ENCODE peak calls at places on chromosomes 6 and 20, in ten cellular contexts. V is right lobe of liver; U is AG04450; R is GM13977; B is activated CD8-positive, alpha-beta T cell treated with anti-CD3 and anti-CD28 coated beads for 36 hours; X is K562; P is NB4; N is neural crest cell; L is endothelial cell; M is pancreas. Y is an unnamed sample.

GRCh38 chr6:29627762-29628418 is 5.1 kb downstream of the GABBR1 start:
- DNase-seq in V (peak), U (peak), R (peak), B (peak), X (peak), P (peak), N (peak), L (peak), M (peak), Y (peak)

GRCh38 chr6:25278557-25278913 is 639 bp upstream of the CARMIL1 start:
- DNase-seq in V (no peak), U (no peak), R (no peak), B (no peak), X (no peak), P (no peak), N (no peak), L (no peak), M (no peak), Y (no peak)

GRCh38 chr6:98957440-98957839 is 9.7 kb upstream of the FBXL4 start:
- DNase-seq in V (no peak), U (peak), R (no peak), B (no peak), X (no peak), P (no peak), N (no peak), L (peak), M (no peak), Y (no peak)

GRCh38 chr20:64062596-64063388 is at the start of gene TCEA2:
- DNase-seq in V (peak), U (peak), R (peak), B (peak), X (peak), P (peak), N (peak), L (peak), M (peak), Y (peak)

GRCh38 chr6:83958250-83958685 is 75.3 kb upstream of the MRAP2 start:
- DNase-seq in V (no peak), U (peak), R (no peak), B (no peak), X (no peak), P (no peak), N (no peak), L (no peak), M (no peak), Y (no peak)

GRCh38 chr6:12196326-12196936 is 93.7 kb upstream of the EDN1 start:
- DNase-seq in V (no peak), U (peak), R (no peak), B (no peak), X (no peak), P (no peak), N (no peak), L (no peak), M (no peak), Y (no peak)

GRCh38 chr20:23631981-23632710 is 5.6 kb downstream of the CST3 start:
- DNase-seq in V (no peak), U (no peak), R (no peak), B (no peak), X (no peak), P (no peak), N (no peak), L (no peak), M (no peak), Y (no peak)

GRCh38 chr6:41712651-41713103 is 22.7 kb downstream of the TFEB start:
- DNase-seq in V (peak), U (no peak), R (no peak), B (no peak), X (no peak), P (peak), N (no peak), L (no peak), M (peak), Y (no peak)

GRCh38 chr20:51388227-51388626 is 154.3 kb downstream of the NFATC2 start:
- DNase-seq in V (no peak), U (no peak), R (no peak), B (no peak), X (no peak), P (no peak), N (no peak), L (no peak), M (no peak), Y (no peak)

GRCh38 chr6:53326372-53327016 is 22.3 kb downstream of the ELOVL5 start:
- DNase-seq in V (peak), U (peak), R (no peak), B (no peak), X (no peak), P (peak), N (no peak), L (no peak), M (no peak), Y (no peak)

GRCh38 chr6:6546318-6547110 is 42.0 kb upstream of the LY86 start:
- DNase-seq in V (peak), U (no peak), R (peak), B (peak), X (no peak), P (peak), N (peak), L (peak), M (peak), Y (peak)

GRCh38 chr6:107847844-107848802 is 24.0 kb upstream of the SCML4 start:
- DNase-seq in V (peak), U (peak), R (peak), B (peak), X (peak), P (peak), N (peak), L (peak), M (peak), Y (peak)

DNA sequence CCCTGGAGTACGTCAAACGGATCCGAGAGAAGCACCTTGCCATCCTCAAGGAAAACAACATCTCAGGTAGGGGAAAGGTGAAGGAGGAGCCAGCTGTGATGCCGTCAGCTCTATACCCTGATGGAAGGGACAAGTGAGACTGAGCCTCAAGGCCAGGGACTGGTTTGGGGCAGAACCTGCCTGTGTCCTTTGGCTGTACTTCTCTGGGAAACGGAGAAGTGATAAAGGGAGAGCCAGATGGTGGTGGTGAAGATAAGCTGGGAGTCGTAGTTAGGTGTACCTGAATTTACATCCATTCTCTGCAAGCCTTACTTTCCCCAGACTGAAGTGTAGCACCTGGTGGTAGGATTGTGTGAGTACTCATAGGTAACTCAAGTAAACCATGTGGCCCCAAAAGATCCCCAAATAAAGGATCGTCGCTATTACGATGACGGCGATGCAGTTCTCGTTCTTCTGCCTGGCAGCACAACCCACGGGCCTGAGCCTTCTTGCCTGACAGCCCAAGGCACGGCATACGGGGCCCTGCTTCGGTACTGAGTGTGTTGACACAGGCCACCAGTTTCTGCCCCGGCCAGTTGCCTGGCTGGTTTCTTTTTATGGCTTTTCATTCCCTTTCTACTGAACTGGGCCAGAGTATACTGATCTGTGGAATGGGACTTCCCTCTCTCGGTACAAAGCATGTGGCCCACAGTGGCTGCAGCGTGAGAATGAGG is 10.6 kb downstream of the PCIF1 start:
- DNase-seq in V (no peak), U (no peak), R (no peak), B (no peak), X (no peak), P (no peak), N (no peak), L (no peak), M (peak), Y (no peak)
- TF ChIP-seq CTCF in V (no peak), U (no peak), R (no peak), B (no peak), X (no peak), P (no peak), N (no peak), L (peak), M (no peak), Y (no peak)

GRCh38 chr6:32213649-32214048 is 10.2 kb downstream of the NOTCH4 start:
- DNase-seq in V (no peak), U (no peak), R (no peak), B (no peak), X (no peak), P (no peak), N (no peak), L (no peak), M (no peak), Y (no peak)

GRCh38 chr6:32208996-32209395 is 14.9 kb downstream of the NOTCH4 start:
- DNase-seq in V (no peak), U (no peak), R (no peak), B (no peak), X (no peak), P (no peak), N (no peak), L (no peak), M (no peak), Y (no peak)

GRCh38 chr6:32214126-32214525 is 9.7 kb downstream of the NOTCH4 start:
- DNase-seq in V (no peak), U (no peak), R (no peak), B (no peak), X (no peak), P (no peak), N (no peak), L (no peak), M (no peak), Y (no peak)

GRCh38 chr6:32212076-32212760 is 11.6 kb downstream of the NOTCH4 start:
- DNase-seq in V (no peak), U (no peak), R (no peak), B (no peak), X (no peak), P (no peak), N (no peak), L (no peak), M (no peak), Y (no peak)

DNA sequence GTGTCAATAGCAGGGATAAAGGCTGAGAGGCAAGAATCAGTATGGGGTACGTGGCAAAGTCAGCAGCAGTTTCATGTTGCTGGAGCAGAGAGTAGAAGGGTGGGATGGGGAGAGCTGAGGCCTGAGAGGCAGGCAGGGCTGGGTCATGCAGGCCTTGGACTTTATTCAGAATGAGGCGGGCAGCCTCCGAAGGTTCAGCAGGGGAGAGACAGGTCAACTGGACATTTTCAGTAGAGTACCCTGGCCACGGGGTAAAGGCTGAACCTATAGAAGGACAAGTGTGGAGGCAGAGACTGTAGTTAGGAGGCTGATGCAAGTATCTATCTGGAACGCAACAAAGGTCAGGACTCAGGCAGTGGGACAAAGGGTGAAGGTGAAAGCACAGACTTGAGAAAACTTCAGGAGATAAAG is 13.7 kb downstream of the NOTCH4 start:
- DNase-seq in V (no peak), U (no peak), R (no peak), B (no peak), X (no peak), P (no peak), N (no peak), L (no peak), M (no peak), Y (no peak)
- TF ChIP-seq CTCF in V (no peak), U (no peak), R (no peak), B (no peak), X (no peak), P (no peak), N (no peak), L (no peak), M (no peak), Y (no peak)

DNA sequence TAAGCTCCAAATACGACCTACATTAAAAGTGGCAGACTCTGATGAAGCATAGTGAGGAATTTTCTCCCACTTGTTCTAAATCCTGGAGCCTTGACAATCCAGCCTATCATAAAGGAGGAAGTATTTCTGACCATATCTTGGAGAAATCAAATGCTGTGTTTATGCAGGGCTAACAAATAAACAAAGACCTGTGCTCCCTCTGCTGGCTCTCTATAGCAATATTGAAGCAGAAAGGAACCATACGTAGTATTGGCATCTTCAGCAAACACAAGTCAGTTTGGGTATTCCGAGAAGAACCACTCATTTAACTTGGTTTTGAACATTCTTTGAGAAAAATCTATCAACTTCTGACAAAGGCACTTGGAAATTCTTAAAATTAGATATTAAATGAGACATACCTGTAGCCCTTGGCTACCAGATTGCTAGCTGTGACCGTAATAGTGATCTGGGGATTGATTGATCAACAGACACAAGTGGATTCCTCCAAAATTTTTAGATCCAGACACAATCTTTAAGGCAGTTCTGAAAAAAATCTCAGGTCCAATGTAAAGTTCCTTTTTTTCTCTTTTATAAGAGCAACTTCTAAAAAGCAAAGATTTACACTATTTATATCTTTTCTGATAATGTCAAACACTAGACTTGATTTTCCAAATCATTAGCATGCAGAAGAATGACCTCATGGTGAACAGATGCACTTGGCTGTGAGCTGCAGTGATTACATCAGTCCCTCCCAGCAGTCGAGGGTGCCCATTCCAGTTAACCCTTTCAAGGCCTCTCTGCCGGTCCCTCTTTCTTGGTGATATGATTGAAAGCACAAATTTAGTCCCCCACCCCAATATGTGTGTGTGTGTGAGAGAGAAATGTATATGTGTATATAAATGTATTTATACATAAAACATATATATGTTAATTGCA is 40.2 kb downstream of the INSM1 start:
- DNase-seq in V (no peak), U (no peak), R (no peak), B (no peak), X (no peak), P (peak), N (no peak), L (no peak), M (no peak), Y (no peak)
- TF ChIP-seq CTCF in V (no peak), U (peak), R (no peak), B (no peak), X (peak), P (no peak), N (peak), L (peak), M (no peak), Y (no peak)

DNA sequence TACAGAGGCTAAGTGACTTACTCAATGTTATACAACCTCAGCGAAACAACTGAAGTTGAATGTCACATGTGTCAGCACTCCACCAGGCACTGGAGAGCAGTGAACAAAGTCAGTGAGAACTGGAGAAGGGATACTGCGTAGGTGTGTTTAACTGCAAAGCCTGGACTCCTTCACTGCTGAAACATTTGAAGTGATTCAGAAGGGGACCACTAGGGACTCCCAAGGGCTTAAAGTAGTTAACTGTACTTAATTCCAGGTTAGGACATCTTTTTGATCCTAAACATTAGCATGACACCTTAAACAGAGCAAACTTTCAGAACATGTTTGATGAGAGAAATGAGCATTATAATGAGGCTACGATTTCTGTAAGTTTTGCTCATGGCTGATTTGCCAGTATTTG is 45.0 kb upstream of the ZBTB24 start:
- DNase-seq in V (no peak), U (no peak), R (no peak), B (no peak), X (peak), P (peak), N (no peak), L (no peak), M (no peak), Y (no peak)
- TF ChIP-seq CTCF in V (no peak), U (peak), R (no peak), B (no peak), X (peak), P (peak), N (peak), L (peak), M (no peak), Y (no peak)

DNA sequence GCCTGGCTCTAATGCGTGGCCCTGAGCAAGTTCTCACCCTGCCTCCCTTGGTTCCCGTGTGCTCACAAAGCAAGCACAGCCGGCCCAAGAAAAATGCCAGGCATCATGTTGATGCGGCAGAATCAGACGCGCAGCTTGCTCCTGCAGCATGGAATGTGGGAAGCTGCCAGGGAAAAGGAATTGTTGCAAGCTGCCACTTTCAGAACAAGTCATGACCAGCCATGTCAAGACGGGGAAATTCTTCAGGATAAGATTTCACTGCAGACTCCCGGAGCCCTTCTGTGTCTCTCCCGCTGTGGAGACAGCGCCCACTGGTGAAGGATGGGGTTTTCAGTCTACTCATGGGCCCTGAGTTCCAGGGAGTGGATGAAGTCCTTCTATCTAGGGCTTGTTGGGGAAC is 4.6 kb downstream of the DACT2 start:
- DNase-seq in V (no peak), U (no peak), R (no peak), B (no peak), X (no peak), P (no peak), N (no peak), L (no peak), M (no peak), Y (no peak)
- TF ChIP-seq CTCF in V (no peak), U (no peak), R (no peak), B (no peak), X (peak), P (no peak), N (peak), L (no peak), M (no peak), Y (no peak)

GRCh38 chr6:17470209-17470952 is 77.0 kb downstream of the CAP2 start:
- DNase-seq in V (no peak), U (no peak), R (no peak), B (no peak), X (no peak), P (no peak), N (no peak), L (no peak), M (no peak), Y (no peak)

GRCh38 chr6:17472653-17473183 is 79.3 kb downstream of the CAP2 start:
- DNase-seq in V (no peak), U (no peak), R (no peak), B (no peak), X (no peak), P (no peak), N (no peak), L (no peak), M (no peak), Y (no peak)

GRCh38 chr6:17469006-17469972 is 75.9 kb downstream of the CAP2 start:
- DNase-seq in V (no peak), U (no peak), R (no peak), B (no peak), X (no peak), P (no peak), N (no peak), L (no peak), M (no peak), Y (no peak)

GRCh38 chr6:17473554-17473953 is 80.2 kb downstream of the CAP2 start:
- DNase-seq in V (no peak), U (no peak), R (no peak), B (no peak), X (no peak), P (no peak), N (no peak), L (no peak), M (no peak), Y (no peak)

DNA sequence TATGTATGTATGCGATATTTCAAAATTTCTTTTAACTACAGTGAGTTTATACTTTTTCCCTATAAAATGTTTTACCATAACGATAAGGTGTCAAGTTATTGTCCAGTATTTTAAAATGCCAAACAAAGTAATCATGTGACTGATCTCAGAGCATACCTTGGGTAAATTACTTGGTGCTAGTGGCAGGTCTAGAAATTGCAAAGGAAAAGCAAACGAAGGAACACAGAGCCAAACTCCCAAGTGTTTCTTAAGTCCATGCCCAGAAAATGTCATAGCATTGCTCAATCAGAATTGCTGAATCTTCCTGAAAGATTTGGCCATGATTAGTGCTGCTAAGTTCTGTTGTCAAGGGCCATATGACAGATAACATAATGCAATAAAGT is 77.5 kb downstream of the CAP2 start:
- DNase-seq in V (no peak), U (peak), R (no peak), B (no peak), X (no peak), P (peak), N (no peak), L (no peak), M (no peak), Y (no peak)
- TF ChIP-seq CTCF in V (no peak), U (no peak), R (no peak), B (no peak), X (no peak), P (no peak), N (no peak), L (no peak), M (no peak), Y (no peak)

DNA sequence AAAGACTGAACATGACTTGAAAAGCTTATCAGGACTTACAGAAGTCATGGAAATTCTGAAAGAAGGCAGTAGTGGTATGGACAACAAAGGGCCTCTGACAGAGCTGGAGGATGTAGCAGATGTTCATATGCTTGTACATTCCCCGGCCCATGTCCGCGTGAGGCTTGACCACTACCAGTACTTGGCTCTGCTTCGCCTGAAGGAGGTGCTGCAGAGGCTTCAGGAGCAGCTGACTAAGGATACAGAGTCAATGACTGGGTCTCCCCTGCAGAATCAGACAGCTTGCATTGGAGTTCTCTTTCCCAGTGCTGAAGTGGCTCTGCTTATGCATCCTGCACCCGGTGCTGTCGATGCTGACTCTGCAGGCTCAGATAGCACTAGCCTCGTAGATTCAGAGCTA is 29.2 kb downstream of the TAF11 start:
- DNase-seq in V (no peak), U (no peak), R (no peak), B (no peak), X (no peak), P (peak), N (no peak), L (no peak), M (no peak), Y (no peak)
- TF ChIP-seq CTCF in V (no peak), U (peak), R (no peak), B (no peak), X (peak), P (peak), N (no peak), L (no peak), M (no peak), Y (no peak)

Y was measured in GM20000.